ENCODE peak calls at places on chromosomes 7 and 10, in five cellular contexts. One of them, this sample, is unnamed.

GRCh38 chr7:136057509-136057908 is 80.3 kb upstream of the MTPN start:
- DNase-seq in chondrocyte: no peak
- DNase-seq in fibroblast of the aortic adventitia: no peak
- DNase-seq in NCI-H69: no peak
- DNase-seq in B cell: no peak
- DNase-seq in this sample: no peak

GRCh38 chr7:129853661-129854268 is 99.0 kb downstream of the UBE2H start:
- DNase-seq in chondrocyte: no peak
- DNase-seq in fibroblast of the aortic adventitia: peak
- DNase-seq in NCI-H69: no peak
- DNase-seq in B cell: no peak
- DNase-seq in this sample: no peak

GRCh38 chr7:135193615-135194081 is 17.7 kb downstream of the WDR91 start:
- DNase-seq in chondrocyte: no peak
- DNase-seq in fibroblast of the aortic adventitia: no peak
- DNase-seq in NCI-H69: no peak
- DNase-seq in B cell: no peak
- DNase-seq in this sample: no peak

GRCh38 chr10:109894516-109894915 is 28.8 kb downstream of the XPNPEP1 start:
- DNase-seq in chondrocyte: no peak
- DNase-seq in fibroblast of the aortic adventitia: peak
- DNase-seq in NCI-H69: no peak
- DNase-seq in B cell: no peak
- DNase-seq in this sample: no peak

GRCh38 chr7:13467111-13467547 is 522.3 kb downstream of the ETV1 start:
- DNase-seq in chondrocyte: no peak
- DNase-seq in fibroblast of the aortic adventitia: no peak
- DNase-seq in NCI-H69: peak
- DNase-seq in B cell: no peak
- DNase-seq in this sample: peak

GRCh38 chr7:18680576-18680975 is 185.0 kb downstream of the HDAC9 start:
- DNase-seq in chondrocyte: no peak
- DNase-seq in fibroblast of the aortic adventitia: no peak
- DNase-seq in NCI-H69: no peak
- DNase-seq in B cell: no peak
- DNase-seq in this sample: no peak

GRCh38 chr7:73948287-73948686 is 79.7 kb upstream of the ELN start:
- DNase-seq in chondrocyte: no peak
- DNase-seq in fibroblast of the aortic adventitia: no peak
- DNase-seq in NCI-H69: no peak
- DNase-seq in B cell: no peak
- DNase-seq in this sample: no peak

GRCh38 chr7:18541189-18541870 is 45.8 kb downstream of the HDAC9 start:
- DNase-seq in chondrocyte: no peak
- DNase-seq in fibroblast of the aortic adventitia: peak
- DNase-seq in NCI-H69: peak
- DNase-seq in B cell: no peak
- DNase-seq in this sample: peak

GRCh38 chr10:67519434-67519833 is 176.6 kb downstream of the CTNNA3 start:
- DNase-seq in chondrocyte: no peak
- DNase-seq in fibroblast of the aortic adventitia: no peak
- DNase-seq in NCI-H69: peak
- DNase-seq in B cell: no peak
- DNase-seq in this sample: no peak

GRCh38 chr7:34837316-34837715 is 179.3 kb downstream of the NPSR1 start:
- DNase-seq in chondrocyte: no peak
- DNase-seq in fibroblast of the aortic adventitia: no peak
- DNase-seq in NCI-H69: peak
- DNase-seq in B cell: no peak
- DNase-seq in this sample: peak

GRCh38 chr7:142811154-142811737 is 40.5 kb downstream of the PRSS2 start:
- DNase-seq in chondrocyte: no peak
- DNase-seq in fibroblast of the aortic adventitia: peak
- DNase-seq in NCI-H69: peak
- DNase-seq in B cell: peak
- DNase-seq in this sample: peak

GRCh38 chr10:17888189-17888588 is 63.5 kb upstream of the SLC39A12 start:
- DNase-seq in chondrocyte: no peak
- DNase-seq in fibroblast of the aortic adventitia: no peak
- DNase-seq in NCI-H69: no peak
- DNase-seq in B cell: no peak
- DNase-seq in this sample: no peak

GRCh38 chr7:138865843-138866242 is 67.8 kb upstream of the ATP6V0A4 start:
- DNase-seq in chondrocyte: no peak
- DNase-seq in fibroblast of the aortic adventitia: no peak
- DNase-seq in NCI-H69: peak
- DNase-seq in B cell: no peak
- DNase-seq in this sample: no peak

GRCh38 chr7:50450691-50451051 is 521 bp upstream of the FIGNL1 start:
- DNase-seq in chondrocyte: no peak
- DNase-seq in fibroblast of the aortic adventitia: no peak
- DNase-seq in NCI-H69: peak
- DNase-seq in B cell: no peak
- DNase-seq in this sample: peak

GRCh38 chr7:114660007-114660406 is 245.4 kb downstream of the FOXP2 start:
- DNase-seq in chondrocyte: no peak
- DNase-seq in fibroblast of the aortic adventitia: peak
- DNase-seq in NCI-H69: peak
- DNase-seq in B cell: no peak
- DNase-seq in this sample: peak

GRCh38 chr10:70656489-70656888 is 15.8 kb upstream of the ADAMTS14 start:
- DNase-seq in chondrocyte: peak
- DNase-seq in fibroblast of the aortic adventitia: peak
- DNase-seq in NCI-H69: no peak
- DNase-seq in B cell: no peak
- DNase-seq in this sample: no peak

GRCh38 chr10:98320476-98321202 is 52.6 kb upstream of the LOXL4 start:
- DNase-seq in chondrocyte: no peak
- DNase-seq in fibroblast of the aortic adventitia: no peak
- DNase-seq in NCI-H69: peak
- DNase-seq in B cell: no peak
- DNase-seq in this sample: peak

GRCh38 chr10:62454696-62455451 is 80.7 kb downstream of the ZNF365 start:
- DNase-seq in chondrocyte: no peak
- DNase-seq in fibroblast of the aortic adventitia: peak
- DNase-seq in NCI-H69: no peak
- DNase-seq in B cell: no peak
- DNase-seq in this sample: no peak

GRCh38 chr7:25407932-25408480 is 179.7 kb upstream of the NPVF start:
- DNase-seq in chondrocyte: no peak
- DNase-seq in fibroblast of the aortic adventitia: no peak
- DNase-seq in NCI-H69: peak
- DNase-seq in B cell: no peak
- DNase-seq in this sample: no peak

GRCh38 chr7:47232751-47233412 is 349.0 kb downstream of the TNS3 start:
- DNase-seq in chondrocyte: no peak
- DNase-seq in fibroblast of the aortic adventitia: no peak
- DNase-seq in NCI-H69: no peak
- DNase-seq in B cell: no peak
- DNase-seq in this sample: peak

GRCh38 chr7:69334706-69335105 is 263.6 kb upstream of the AUTS2 start:
- DNase-seq in chondrocyte: no peak
- DNase-seq in fibroblast of the aortic adventitia: no peak
- DNase-seq in NCI-H69: no peak
- DNase-seq in B cell: no peak
- DNase-seq in this sample: no peak

GRCh38 chr10:46033602-46034011 is 3.2 kb upstream of the NCOA4 start:
- DNase-seq in chondrocyte: no peak
- DNase-seq in fibroblast of the aortic adventitia: peak
- DNase-seq in NCI-H69: no peak
- DNase-seq in B cell: no peak
- DNase-seq in this sample: no peak

GRCh38 chr7:137772748-137773147 is 74.0 kb downstream of the DGKI start:
- DNase-seq in chondrocyte: no peak
- DNase-seq in fibroblast of the aortic adventitia: peak
- DNase-seq in NCI-H69: no peak
- DNase-seq in B cell: no peak
- DNase-seq in this sample: no peak

GRCh38 chr7:922334-923107 is 32.0 kb downstream of the ADAP1 start:
- DNase-seq in chondrocyte: peak
- DNase-seq in fibroblast of the aortic adventitia: no peak
- DNase-seq in NCI-H69: no peak
- DNase-seq in B cell: no peak
- DNase-seq in this sample: no peak

GRCh38 chr10:73827346-73828089 is 16.1 kb upstream of the NDST2 start:
- DNase-seq in chondrocyte: peak
- DNase-seq in fibroblast of the aortic adventitia: no peak
- DNase-seq in NCI-H69: no peak
- DNase-seq in B cell: no peak
- DNase-seq in this sample: no peak

GRCh38 chr7:91089382-91089963 is 174.8 kb upstream of the FZD1 start:
- DNase-seq in chondrocyte: no peak
- DNase-seq in fibroblast of the aortic adventitia: peak
- DNase-seq in NCI-H69: peak
- DNase-seq in B cell: peak
- DNase-seq in this sample: peak

GRCh38 chr7:143171697-143172096 is 11.5 kb upstream of the TAS2R39 start:
- DNase-seq in chondrocyte: no peak
- DNase-seq in fibroblast of the aortic adventitia: peak
- DNase-seq in NCI-H69: peak
- DNase-seq in B cell: no peak
- DNase-seq in this sample: peak

GRCh38 chr10:3126741-3127342 is 45.7 kb downstream of the PITRM1 start:
- DNase-seq in chondrocyte: no peak
- DNase-seq in fibroblast of the aortic adventitia: no peak
- DNase-seq in NCI-H69: peak
- DNase-seq in B cell: no peak
- DNase-seq in this sample: peak

GRCh38 chr10:15853800-15854199 is 6.5 kb downstream of the MINDY3 start:
- DNase-seq in chondrocyte: no peak
- DNase-seq in fibroblast of the aortic adventitia: no peak
- DNase-seq in NCI-H69: no peak
- DNase-seq in B cell: no peak
- DNase-seq in this sample: no peak